ENCODE peak calls at places on chromosomes 1 and 21, in eight cellular contexts. I, T, M, D, A, Q, S and Y are unnamed samples.

GRCh38 chr1:202192770-202193613 is 607 bp upstream of the LGR6 start:
- DNase-seq in I (no peak), T (peak; percentile 53), M (peak; percentile 52), D (peak; percentile 64), A (peak; percentile 42), Q (no peak), S (peak; percentile 43), Y (no peak)

GRCh38 chr21:45469273-45470086 is 64.5 kb downstream of the COL18A1 start:
- DNase-seq in I (no peak), T (no peak), M (no peak), D (no peak), A (no peak), Q (no peak), S (no peak), Y (no peak)

GRCh38 chr1:94401206-94401605 is 17.0 kb upstream of the ABCD3 start:
- DNase-seq in I (no peak), T (no peak), M (no peak), D (no peak), A (no peak), Q (no peak), S (no peak), Y (peak; percentile 65)

GRCh38 chr1:12052008-12052573 is 11.0 kb upstream of the TNFRSF8 start:
- DNase-seq in I (no peak), T (peak; percentile 66), M (peak; percentile 85), D (peak; percentile 34), A (peak; percentile 73), Q (peak; percentile 35), S (peak; percentile 82), Y (peak; percentile 79)

GRCh38 chr1:8941906-8942305 is 3.8 kb upstream of the CA6 start:
- DNase-seq in I (peak; percentile 58), T (no peak), M (peak; percentile 65), D (no peak), A (peak; percentile 65), Q (peak; percentile 11), S (no peak), Y (peak; percentile 83)

GRCh38 chr1:162230096-162230495 is 146.6 kb downstream of the SPATA46 start:
- DNase-seq in I (no peak), T (no peak), M (no peak), D (peak; percentile 22), A (peak; percentile 15), Q (no peak), S (no peak), Y (no peak)

GRCh38 chr1:89068291-89068690 is 3.3 kb upstream of the GBP1 start:
- DNase-seq in I (no peak), T (no peak), M (peak; percentile 26), D (no peak), A (peak; percentile 62), Q (no peak), S (no peak), Y (peak; percentile 41)

GRCh38 chr1:106768077-106768476 is 288.4 kb upstream of the PRMT6 start:
- DNase-seq in I (no peak), T (no peak), M (no peak), D (no peak), A (peak; percentile 18), Q (no peak), S (no peak), Y (no peak)

GRCh38 chr1:110196917-110197782 is 13.0 kb upstream of the KCNC4 start:
- DNase-seq in I (no peak), T (no peak), M (peak; percentile 48), D (no peak), A (peak; percentile 18), Q (peak; percentile 48), S (no peak), Y (peak; percentile 46)

GRCh38 chr1:114669562-114670082 is at the start of gene DENND2C:
- DNase-seq in I (no peak), T (no peak), M (no peak), D (no peak), A (no peak), Q (no peak), S (no peak), Y (no peak)

GRCh38 chr1:163163861-163164582 is 38.7 kb downstream of the RGS5 start:
- DNase-seq in I (no peak), T (no peak), M (peak; percentile 17), D (no peak), A (peak; percentile 45), Q (no peak), S (no peak), Y (peak; percentile 6)

GRCh38 chr1:100387644-100388350 is 35.5 kb downstream of the CDC14A start:
- DNase-seq in I (no peak), T (no peak), M (peak; percentile 53), D (no peak), A (no peak), Q (no peak), S (no peak), Y (no peak)

GRCh38 chr1:155193275-155193990 is 14.3 kb downstream of the THBS3 start:
- DNase-seq in I (peak; percentile 69), T (peak; percentile 87), M (peak; percentile 94), D (peak; percentile 93), A (peak; percentile 78), Q (peak; percentile 62), S (peak; percentile 91), Y (peak; percentile 89)

GRCh38 chr1:196897158-196897828 is 9.4 kb downstream of the CFHR4 start:
- DNase-seq in I (no peak), T (no peak), M (no peak), D (no peak), A (no peak), Q (no peak), S (no peak), Y (no peak)

GRCh38 chr1:42923367-42924248 is 35.1 kb downstream of the SLC2A1 start:
- DNase-seq in I (no peak), T (no peak), M (no peak), D (no peak), A (no peak), Q (no peak), S (no peak), Y (no peak)

GRCh38 chr1:247487057-247487456 is 29.2 kb upstream of the OR2B11 start:
- DNase-seq in I (peak; percentile 25), T (no peak), M (peak; percentile 27), D (peak; percentile 14), A (peak; percentile 35), Q (no peak), S (no peak), Y (peak; percentile 35)

GRCh38 chr1:192807968-192808587 is 761 bp upstream of the RGS2 start:
- DNase-seq in I (no peak), T (no peak), M (peak; percentile 79), D (no peak), A (peak; percentile 36), Q (no peak), S (no peak), Y (peak; percentile 39)

GRCh38 chr1:66380452-66381212 is 153.3 kb upstream of the SGIP1 start:
- DNase-seq in I (no peak), T (no peak), M (no peak), D (peak; percentile 63), A (no peak), Q (no peak), S (no peak), Y (peak; percentile 11)

GRCh38 chr1:233442392-233442791 is 114.9 kb downstream of the MAP3K21 start:
- DNase-seq in I (no peak), T (no peak), M (no peak), D (no peak), A (no peak), Q (no peak), S (no peak), Y (no peak)

GRCh38 chr1:116673935-116674630 is 6.5 kb upstream of the IGSF3 start:
- DNase-seq in I (no peak), T (no peak), M (no peak), D (no peak), A (no peak), Q (no peak), S (no peak), Y (no peak)

GRCh38 chr1:17075470-17076255 is 21.8 kb upstream of the SDHB start:
- DNase-seq in I (no peak), T (no peak), M (peak; percentile 21), D (no peak), A (no peak), Q (no peak), S (no peak), Y (no peak)

GRCh38 chr1:203572134-203572625 is 54.5 kb upstream of the ATP2B4 start:
- DNase-seq in I (no peak), T (no peak), M (peak; percentile 77), D (no peak), A (peak; percentile 85), Q (no peak), S (peak; percentile 62), Y (no peak)

DNA sequence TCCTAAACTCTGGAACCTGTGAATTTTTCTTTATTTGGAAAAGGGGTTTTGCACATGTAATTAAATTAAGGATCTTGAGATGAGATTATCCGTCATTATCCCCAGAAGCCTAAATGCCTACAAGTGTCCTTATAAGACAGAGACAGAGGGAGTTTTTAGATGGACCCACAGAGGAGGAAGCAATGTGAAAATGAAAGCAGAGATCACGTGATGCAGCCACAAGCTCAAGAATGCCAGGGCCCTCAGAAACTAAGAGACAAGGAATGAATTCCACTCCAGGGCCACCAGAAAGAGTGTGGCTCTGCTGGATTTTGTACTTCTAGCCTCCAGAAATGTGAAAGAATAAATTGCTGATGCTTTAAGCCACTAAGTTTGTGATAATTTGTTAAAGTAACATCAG is 183.6 kb upstream of the UBE2U start:
- DNase-seq in I (no peak), T (no peak), M (peak; percentile 83), D (peak; percentile 18), A (peak; percentile 70), Q (no peak), S (no peak), Y (peak; percentile 38)
- H3K27ac ChIP-seq in I (no peak overlapping the region), T (peak overlapping the region; percentile 47), M (peak overlapping the region; percentile 50), D (peak overlapping the region; percentile 47), A (peak overlapping the region; percentile 16), Q (no peak overlapping the region), S (no peak overlapping the region), Y (no peak overlapping the region)

GRCh38 chr1:167629681-167630567 is at the start of gene RCSD1:
- DNase-seq in I (no peak), T (peak; percentile 79), M (peak; percentile 23), D (peak; percentile 56), A (no peak), Q (no peak), S (no peak), Y (peak; percentile 24)
- H3K27ac ChIP-seq in I (peak within 1 kb of the TSS; percentile 79), T (peak within 1 kb of the TSS; percentile 95), M (no peak within 1 kb of the TSS), D (peak within 1 kb of the TSS; percentile 86), A (no peak within 1 kb of the TSS), Q (no peak within 1 kb of the TSS), S (no peak within 1 kb of the TSS), Y (no peak within 1 kb of the TSS)

DNA sequence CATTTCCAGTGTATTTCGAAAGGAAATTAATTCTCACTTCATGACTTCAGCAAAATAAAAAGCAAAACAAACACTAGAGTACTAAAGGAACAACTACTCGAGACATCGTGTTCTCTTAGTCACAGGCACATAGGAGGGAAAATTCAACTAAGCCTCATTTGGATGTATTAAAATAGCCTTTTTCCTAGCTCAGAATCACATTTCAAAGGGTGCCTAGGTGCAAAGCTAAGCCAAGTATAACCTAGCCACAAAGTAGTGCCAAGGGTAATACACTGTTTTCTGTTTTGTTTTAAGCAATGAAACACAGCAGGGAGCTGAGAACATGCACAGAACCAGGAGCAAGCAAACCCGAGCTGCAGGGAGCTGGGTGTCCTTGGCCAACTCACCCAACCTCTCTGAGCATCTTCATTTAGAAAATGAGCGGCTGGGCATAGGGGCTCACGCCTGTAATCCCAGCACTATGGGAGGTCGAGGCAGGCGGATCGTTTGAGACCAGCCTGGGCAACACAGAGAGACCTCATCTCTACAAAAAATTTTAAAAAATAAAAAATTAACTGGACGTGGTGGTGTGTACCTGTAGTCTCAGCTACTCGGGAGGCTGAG is 26.6 kb upstream of the ACBD6 start:
- DNase-seq in I (no peak), T (no peak), M (no peak), D (no peak), A (no peak), Q (no peak), S (no peak), Y (no peak)
- H3K27ac ChIP-seq in I (no peak overlapping the region), T (no peak overlapping the region), M (no peak overlapping the region), D (no peak overlapping the region), A (no peak overlapping the region), Q (no peak overlapping the region), S (no peak overlapping the region), Y (no peak overlapping the region)

GRCh38 chr21:42375966-42376337 is 9.6 kb upstream of the TFF1 start:
- DNase-seq in I (no peak), T (no peak), M (no peak), D (no peak), A (no peak), Q (no peak), S (no peak), Y (no peak)
- H3K27ac ChIP-seq in I (no peak overlapping the region), T (no peak overlapping the region), M (no peak overlapping the region), D (peak overlapping the region; percentile 71), A (no peak overlapping the region), Q (no peak overlapping the region), S (no peak overlapping the region), Y (no peak overlapping the region)